ENCODE peak calls at places on chromosomes 4 and X, in eight cellular contexts. X is uterus; K is stimulated activated CD8-positive, alpha-beta memory T cell treated with anti-CD3 and anti-CD28 coated beads, Interleukin-15, amount 100 ng/mL, for 1 hour; G is HepG2; R is stimulated activated CD4-positive, alpha-beta T cell treated with anti-CD3 and anti-CD28 coated beads, Interleukin-1b, Interleukin-23, amount 100 ng/mL, for 24 hours; J is glomerular endothelial cell; Z is T-helper 1 cell; O is activated T-cell treated with anti-CD3 and anti-CD28 coated beads for 48 hours. Y is an unnamed sample.

GRCh38 chrX:71103110-71103983 is 3.2 kb downstream of the CXorf65 start:
- DNase-seq in X (no peak), K (no peak), G (no peak), R (no peak), J (no peak), Z (no peak), O (peak), Y (peak)

GRCh38 chr4:3462321-3462789 is 751 bp upstream of the DOK7 start:
- DNase-seq in X (no peak), K (no peak), G (peak), R (no peak), J (no peak), Z (no peak), O (no peak), Y (no peak)

GRCh38 chr4:120082286-120082685 is 15.6 kb upstream of the MAD2L1 start:
- DNase-seq in X (no peak), K (no peak), G (no peak), R (no peak), J (no peak), Z (no peak), O (no peak), Y (no peak)

GRCh38 chr4:185357733-185358440 is 37.8 kb downstream of the LRP2BP start:
- DNase-seq in X (no peak), K (no peak), G (no peak), R (no peak), J (no peak), Z (no peak), O (no peak), Y (no peak)

GRCh38 chr4:472881-473574 is 25.9 kb downstream of the ZNF721 start:
- DNase-seq in X (no peak), K (peak), G (no peak), R (peak), J (peak), Z (peak), O (no peak), Y (no peak)

GRCh38 chrX:123339201-123339905 is 155.3 kb downstream of the GRIA3 start:
- DNase-seq in X (no peak), K (no peak), G (no peak), R (no peak), J (no peak), Z (no peak), O (no peak), Y (no peak)

GRCh38 chrX:15906544-15906943 is 51.9 kb upstream of the AP1S2 start:
- DNase-seq in X (no peak), K (no peak), G (no peak), R (no peak), J (no peak), Z (no peak), O (no peak), Y (no peak)

GRCh38 chrX:150635952-150636351 is 57.2 kb upstream of the MTMR1 start:
- DNase-seq in X (no peak), K (no peak), G (no peak), R (no peak), J (no peak), Z (no peak), O (no peak), Y (no peak)

GRCh38 chr4:151753056-151753455 is 7.8 kb downstream of the GATB start:
- DNase-seq in X (no peak), K (no peak), G (no peak), R (no peak), J (no peak), Z (no peak), O (no peak), Y (no peak)

GRCh38 chr4:127484101-127484500 is 148.7 kb upstream of the INTU start:
- DNase-seq in X (no peak), K (no peak), G (no peak), R (no peak), J (no peak), Z (no peak), O (no peak), Y (no peak)

GRCh38 chr4:98151145-98151929 is 8.1 kb upstream of the STPG2 start:
- DNase-seq in X (no peak), K (no peak), G (no peak), R (no peak), J (no peak), Z (no peak), O (no peak), Y (no peak)

GRCh38 chr4:124804584-124804983 is 92.1 kb upstream of the ANKRD50 start:
- DNase-seq in X (no peak), K (no peak), G (no peak), R (no peak), J (no peak), Z (no peak), O (no peak), Y (no peak)

GRCh38 chr4:157315968-157316367 is 95.4 kb downstream of the GRIA2 start:
- DNase-seq in X (no peak), K (no peak), G (no peak), R (no peak), J (no peak), Z (no peak), O (no peak), Y (no peak)

GRCh38 chrX:151019837-151020236 is 36.7 kb downstream of the HMGB3 start:
- DNase-seq in X (no peak), K (no peak), G (no peak), R (no peak), J (no peak), Z (no peak), O (no peak), Y (no peak)

GRCh38 chrX:135168533-135168932 is 2.7 kb downstream of the CT55 start:
- DNase-seq in X (no peak), K (no peak), G (no peak), R (no peak), J (no peak), Z (no peak), O (no peak), Y (no peak)

GRCh38 chr4:132865458-132865857 is 283.6 kb upstream of the PCDH10 start:
- DNase-seq in X (no peak), K (no peak), G (no peak), R (no peak), J (no peak), Z (no peak), O (no peak), Y (no peak)

GRCh38 chr4:38982356-38983095 is 49.7 kb downstream of the TMEM156 start:
- DNase-seq in X (no peak), K (no peak), G (no peak), R (no peak), J (no peak), Z (no peak), O (no peak), Y (no peak)

GRCh38 chrX:45401923-45402322 is 201.2 kb upstream of the DIPK2B start:
- DNase-seq in X (no peak), K (no peak), G (no peak), R (no peak), J (no peak), Z (no peak), O (no peak), Y (no peak)

GRCh38 chrX:22063284-22063683 is 31.2 kb downstream of the PHEX start:
- DNase-seq in X (peak), K (no peak), G (no peak), R (no peak), J (no peak), Z (no peak), O (no peak), Y (peak)

GRCh38 chrX:43655961-43656494 is at the start of gene MAOA:
- DNase-seq in X (peak), K (no peak), G (peak), R (no peak), J (no peak), Z (no peak), O (no peak), Y (no peak)

GRCh38 chr4:89469930-89470375 is 162.4 kb upstream of the GPRIN3 start:
- DNase-seq in X (no peak), K (no peak), G (no peak), R (peak), J (no peak), Z (no peak), O (no peak), Y (peak)

GRCh38 chr4:91171217-91171616 is 1044.0 kb downstream of the CCSER1 start:
- DNase-seq in X (no peak), K (no peak), G (no peak), R (no peak), J (no peak), Z (no peak), O (no peak), Y (no peak)

GRCh38 chr4:18294846-18295245 is 273.3 kb upstream of the LCORL start:
- DNase-seq in X (no peak), K (no peak), G (no peak), R (no peak), J (no peak), Z (no peak), O (no peak), Y (no peak)